ENCODE peak calls at places on chromosomes 6 and 20, in six cellular contexts. C is heart left ventricle, Y is esophagus muscularis mucosa, R is suprapubic skin, D is upper lobe of left lung, Q is stomach. J is an unnamed sample.

GRCh38 chr6:155186052-155186658 is 77.7 kb upstream of the CLDN20 start:
- DNase-seq in D (no peak), Y (no peak), R (no peak), Q (no peak), C (no peak), J (no peak)

GRCh38 chr6:167113935-167114910 is 8.7 kb upstream of the CCR6 start:
- DNase-seq in Y (no peak), Q (no peak), C (no peak), R (peak), D (no peak), J (no peak)

GRCh38 chr20:17498641-17499040 is 32.5 kb downstream of the BFSP1 start:
- DNase-seq in Q (no peak), Y (no peak), D (peak), R (peak), C (no peak), J (no peak)

GRCh38 chr6:44636576-44637248 is 249.2 kb downstream of the CDC5L start:
- DNase-seq in Y (no peak), D (no peak), C (no peak), Q (no peak), R (no peak), J (no peak)

GRCh38 chr6:158232445-158233213 is 64.5 kb downstream of the GTF2H5 start:
- DNase-seq in R (no peak), D (peak), Q (peak), C (peak), Y (no peak), J (no peak)

GRCh38 chr6:83068628-83069027 is 1.2 kb downstream of the DOP1A start:
- DNase-seq in R (no peak), Y (no peak), C (no peak), D (no peak), Q (no peak), J (no peak)

GRCh38 chr6:32183030-32183429 is 1.0 kb downstream of the AGER start:
- DNase-seq in D (no peak), Q (no peak), C (no peak), Y (no peak), R (no peak), J (no peak)

GRCh38 chr6:3965071-3965718 is 113.7 kb downstream of the FAM217A start:
- DNase-seq in R (no peak), D (no peak), Y (no peak), C (no peak), Q (no peak), J (no peak)

GRCh38 chr6:12595161-12595792 is 121.3 kb upstream of the PHACTR1 start:
- DNase-seq in D (no peak), Q (no peak), Y (no peak), C (no peak), R (no peak), J (no peak)

GRCh38 chr6:122790740-122791679 is 2.0 kb downstream of the SMPDL3A start:
- DNase-seq in C (no peak), Q (no peak), D (peak), Y (no peak), R (no peak), J (no peak)
- TF ChIP-seq POLR2A in C (no peak), Q (no peak), D (peak), Y (no peak), R (no peak), J (no peak)

GRCh38 chr6:30614044-30614842 is 2.8 kb downstream of the PPP1R10 start:
- DNase-seq in R (no peak), C (no peak), Q (no peak), Y (no peak), D (no peak), J (no peak)

GRCh38 chr6:30614843-30615218 is 2.2 kb downstream of the PPP1R10 start:
- DNase-seq in C (peak), R (peak), Y (peak), D (peak), Q (peak), J (no peak)

GRCh38 chr6:30612213-30612612 is 4.8 kb downstream of the PPP1R10 start:
- DNase-seq in D (no peak), Y (no peak), C (no peak), Q (no peak), R (no peak), J (no peak)

GRCh38 chr6:30612687-30613248 is 4.3 kb downstream of the PPP1R10 start:
- DNase-seq in Q (no peak), Y (no peak), R (no peak), C (no peak), D (peak), J (no peak)

GRCh38 chr6:30613251-30614043 is 3.6 kb downstream of the PPP1R10 start:
- DNase-seq in D (no peak), Y (no peak), Q (no peak), C (no peak), R (no peak), J (no peak)
- TF ChIP-seq POLR2A in D (no peak), Y (no peak), Q (no peak), C (no peak), R (no peak), J (no peak)

GRCh38 chr6:28896505-28897392 is 27.0 kb downstream of the TRIM27 start:
- DNase-seq in R (no peak), Q (peak), C (peak), Y (no peak), D (peak), J (no peak)
- TF ChIP-seq POLR2A in R (no peak), Q (no peak), C (no peak), Y (no peak), D (no peak), J (peak)

DNA sequence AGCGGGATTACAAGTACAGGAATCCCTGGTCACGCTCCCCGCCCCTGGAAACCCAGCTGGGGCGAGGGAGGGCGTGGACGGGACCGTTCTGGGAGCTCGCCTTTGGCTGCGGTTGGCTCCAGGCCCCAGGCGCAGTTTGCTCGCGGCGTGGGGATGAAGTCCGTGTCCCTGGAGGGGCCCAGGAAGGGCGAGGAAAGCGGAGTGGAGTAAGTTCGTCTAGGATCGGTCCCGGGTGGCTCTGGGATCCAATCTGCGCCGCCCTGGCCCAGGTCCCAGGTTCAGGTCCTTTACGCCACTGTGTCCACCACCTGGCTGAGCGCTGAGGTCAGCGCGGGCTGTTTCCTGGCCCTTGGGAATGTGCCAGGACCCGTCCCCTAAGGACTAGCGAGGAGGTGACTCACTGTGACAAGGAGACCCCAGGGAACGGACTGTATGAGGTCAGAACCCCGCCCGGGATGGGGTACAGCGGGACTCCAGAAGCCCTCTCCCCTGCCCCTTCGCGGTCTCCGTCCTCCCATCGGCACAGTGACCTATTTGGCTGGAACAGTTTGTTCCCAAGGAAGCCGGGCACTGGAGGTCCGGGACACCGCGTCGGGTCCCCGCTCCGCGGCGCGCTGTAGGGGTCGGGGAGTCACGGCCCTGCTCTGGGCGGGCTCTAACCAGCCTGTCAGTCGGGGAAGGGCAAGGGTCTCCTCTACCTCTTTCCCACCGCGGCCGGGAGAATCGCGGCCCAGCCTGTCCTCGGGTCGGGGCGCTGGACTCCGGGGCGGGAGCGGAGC is 718 bp downstream of the CDKN1A start:
- DNase-seq in C (peak), R (peak), D (peak), Q (peak), Y (peak), J (no peak)
- TF ChIP-seq POLR2A in C (no peak), R (no peak), D (no peak), Q (no peak), Y (peak), J (no peak)

DNA sequence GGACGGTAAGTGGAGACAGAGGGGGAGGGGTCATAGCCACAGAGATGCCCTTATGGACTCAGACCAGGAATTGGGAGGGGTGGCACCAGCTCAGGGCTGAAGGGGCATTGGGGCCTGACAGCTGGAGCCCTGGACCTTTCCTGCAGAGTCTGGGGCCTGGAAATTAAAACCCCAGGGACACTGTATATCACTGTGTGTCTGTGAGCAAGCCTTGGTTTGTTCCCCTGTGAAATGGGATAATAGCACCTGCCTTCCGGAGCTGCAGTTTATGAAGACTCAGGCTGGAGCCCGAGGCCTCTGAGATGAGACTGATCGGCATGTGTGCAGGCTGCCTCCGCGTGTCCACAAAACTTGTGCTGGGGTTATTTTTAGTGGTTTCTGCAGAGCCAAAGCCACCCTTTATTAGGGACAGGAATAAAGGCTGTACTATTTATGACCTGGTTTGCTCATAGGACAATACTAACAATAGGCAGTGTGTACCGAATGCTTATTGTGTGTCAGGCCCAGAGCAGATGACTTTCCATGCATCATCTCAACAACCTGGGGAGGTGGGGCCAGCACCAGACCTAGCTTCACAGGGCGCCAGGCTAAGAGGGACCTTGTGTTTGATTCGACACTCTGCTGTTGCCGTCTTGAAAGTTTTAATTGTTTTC is 22.6 kb downstream of the MYH7B start:
- DNase-seq in D (no peak), Q (no peak), C (no peak), Y (no peak), R (no peak), J (no peak)
- TF ChIP-seq POLR2A in D (no peak), Q (no peak), C (peak), Y (no peak), R (no peak), J (no peak)

J was measured in vagina.